ENCODE peak calls at places on chromosomes 13 and 19, in eight cellular contexts. V is A549, N is fibroblast of villous mesenchyme, M is psoas muscle, K is HFF-Myc, X is GM12878, I is AG10803, F is esophagus muscularis mucosa. Y is an unnamed sample.

GRCh38 chr19:9850235-9850959 is 15.3 kb downstream of the PIN1 start:
- DNase-seq in N (no peak), M (no peak), K (no peak), V (no peak), I (no peak), F (no peak), X (no peak), Y (no peak)

GRCh38 chr13:109699628-109700071 is 86.7 kb downstream of the IRS2 start:
- DNase-seq in V (no peak), K (no peak), I (no peak), F (no peak), M (no peak), X (no peak), N (no peak), Y (no peak)

GRCh38 chr13:75830842-75831241 is 194.7 kb downstream of the LMO7 start:
- DNase-seq in F (no peak), N (peak), V (no peak), K (peak), I (peak), X (no peak), M (no peak), Y (peak)

GRCh38 chr19:42420055-42420544 is 7.1 kb downstream of the LIPE start:
- DNase-seq in V (peak), M (no peak), N (peak), X (no peak), I (peak), F (no peak), K (no peak), Y (peak)

GRCh38 chr13:31538067-31539042 is 201.0 kb upstream of the RXFP2 start:
- DNase-seq in F (no peak), K (peak), N (peak), M (no peak), I (peak), X (no peak), V (peak), Y (peak)

GRCh38 chr13:93547886-93548285 is 321.3 kb downstream of the GPC6 start:
- DNase-seq in X (no peak), F (no peak), I (no peak), N (no peak), V (no peak), K (no peak), M (no peak), Y (no peak)

GRCh38 chr13:102945324-102945815 is 99.5 kb downstream of the ERCC5 start:
- DNase-seq in N (no peak), X (no peak), M (no peak), K (no peak), V (no peak), F (peak), I (no peak), Y (no peak)

GRCh38 chr13:32031025-32031814 is at the start of gene FRY:
- DNase-seq in V (peak), K (peak), N (peak), M (peak), X (no peak), I (peak), F (peak), Y (peak)

GRCh38 chr13:48647625-48648024 is 6.1 kb upstream of the CYSLTR2 start:
- DNase-seq in M (no peak), F (no peak), N (no peak), V (no peak), X (no peak), K (no peak), I (no peak), Y (no peak)

GRCh38 chr13:110493613-110494012 is 67.9 kb downstream of the RAB20 start:
- DNase-seq in N (no peak), X (no peak), K (no peak), F (no peak), M (no peak), V (no peak), I (no peak), Y (no peak)

GRCh38 chr19:1626417-1627010 is 21.3 kb upstream of the UQCR11 start:
- DNase-seq in K (no peak), V (no peak), F (no peak), N (no peak), X (no peak), I (no peak), M (no peak), Y (no peak)

GRCh38 chr13:85099245-85099644 is 700.0 kb downstream of the SLITRK6 start:
- DNase-seq in M (no peak), V (no peak), K (no peak), F (no peak), N (no peak), X (no peak), I (no peak), Y (no peak)

GRCh38 chr19:56155124-56155687 is 14.1 kb downstream of the ZNF444 start:
- DNase-seq in N (no peak), I (no peak), V (peak), X (no peak), F (no peak), M (no peak), K (no peak), Y (no peak)

GRCh38 chr19:44777715-44778347 is at the start of gene CBLC:
- DNase-seq in V (peak), F (no peak), K (no peak), N (no peak), X (no peak), M (no peak), I (no peak), Y (no peak)

GRCh38 chr19:31348416-31349159 is 648 bp downstream of the TSHZ3 start:
- DNase-seq in V (peak), N (peak), K (no peak), F (no peak), M (peak), X (no peak), I (peak), Y (peak)

GRCh38 chr19:29687244-29687896 is 22.1 kb downstream of the PLEKHF1 start:
- DNase-seq in M (peak), V (peak), X (no peak), F (no peak), I (peak), N (peak), K (peak), Y (peak)

GRCh38 chr13:75873499-75873898 is 237.4 kb downstream of the LMO7 start:
- DNase-seq in V (no peak), F (no peak), X (no peak), I (no peak), K (no peak), M (no peak), N (no peak), Y (no peak)

GRCh38 chr19:45331411-45331810 is 8.7 kb upstream of the CKM start:
- DNase-seq in V (no peak), N (no peak), I (no peak), M (no peak), X (no peak), F (no peak), K (no peak), Y (no peak)

GRCh38 chr19:1616875-1617274 is 11.6 kb upstream of the UQCR11 start:
- DNase-seq in M (no peak), X (no peak), K (no peak), N (peak), I (no peak), V (no peak), F (no peak), Y (no peak)

GRCh38 chr13:44810067-44810840 is 179.0 kb downstream of the NUFIP1 start:
- DNase-seq in V (peak), X (no peak), N (no peak), F (no peak), K (no peak), I (no peak), M (no peak), Y (peak)

GRCh38 chr19:37966211-37967072 is 59.4 kb downstream of the SIPA1L3 start:
- DNase-seq in K (peak), M (no peak), X (no peak), F (no peak), N (peak), V (no peak), I (peak), Y (no peak)

GRCh38 chr13:112376050-112376681 is at the start of gene SPACA7:
- DNase-seq in V (no peak), K (no peak), I (no peak), N (no peak), M (no peak), X (no peak), F (peak), Y (no peak)

GRCh38 chr19:49570138-49570856 is 10.1 kb downstream of the NOSIP start:
- DNase-seq in K (peak), I (peak), X (no peak), V (peak), N (peak), M (no peak), F (no peak), Y (peak)

GRCh38 chr13:23668557-23668956 is 98.3 kb downstream of the TNFRSF19 start:
- DNase-seq in I (peak), K (no peak), N (no peak), M (no peak), X (no peak), F (no peak), V (no peak), Y (no peak)

GRCh38 chr19:18596752-18597157 is 8.2 kb downstream of the REX1BD start:
- DNase-seq in N (peak), X (no peak), F (no peak), I (peak), M (no peak), V (peak), K (no peak), Y (peak)

GRCh38 chr13:20847298-20847697 is 55.2 kb downstream of the XPO4 start:
- DNase-seq in N (peak), V (no peak), X (no peak), M (no peak), F (no peak), I (no peak), K (no peak), Y (peak)

GRCh38 chr19:50974702-50975555 is 5.5 kb upstream of the KLK6 start:
- DNase-seq in K (no peak), I (no peak), X (no peak), V (no peak), M (no peak), F (no peak), N (no peak), Y (no peak)

GRCh38 chr19:51064534-51065220 is at the start of gene KLK13:
- DNase-seq in I (no peak), K (no peak), N (no peak), V (peak), X (no peak), M (peak), F (no peak), Y (peak)

GRCh38 chr19:22502766-22503165 is 80.6 kb upstream of the ZNF98 start:
- DNase-seq in K (no peak), N (no peak), V (no peak), X (no peak), M (no peak), F (peak), I (no peak), Y (no peak)

GRCh38 chr13:42981317-42981716 is 10.7 kb downstream of the EPSTI1 start:
- DNase-seq in I (peak), K (no peak), X (no peak), M (no peak), V (no peak), F (no peak), N (peak), Y (peak)

GRCh38 chr13:67043901-67044300 is 186.2 kb downstream of the PCDH9 start:
- DNase-seq in I (no peak), F (no peak), X (no peak), M (no peak), N (no peak), K (no peak), V (no peak), Y (peak)

GRCh38 chr19:16938211-16938610 is 49.4 kb downstream of the F2RL3 start:
- DNase-seq in M (no peak), V (no peak), I (no peak), F (no peak), X (no peak), N (no peak), K (no peak), Y (no peak)

GRCh38 chr13:99083976-99084375 is 106.1 kb upstream of the DOCK9 start:
- DNase-seq in N (no peak), F (no peak), X (no peak), I (no peak), M (no peak), V (no peak), K (no peak), Y (no peak)

GRCh38 chr13:99086869-99087129 is 108.9 kb upstream of the DOCK9 start:
- DNase-seq in N (no peak), F (no peak), X (no peak), K (no peak), I (no peak), V (no peak), M (no peak), Y (peak)

GRCh38 chr13:99086149-99086868 is 108.4 kb upstream of the DOCK9 start:
- DNase-seq in N (peak), V (peak), K (no peak), X (no peak), M (peak), I (peak), F (no peak), Y (peak)

GRCh38 chr13:99085846-99086148 is 107.9 kb upstream of the DOCK9 start:
- DNase-seq in I (no peak), N (no peak), M (no peak), X (no peak), F (no peak), K (no peak), V (no peak), Y (no peak)

GRCh38 chr13:99085139-99085845 is 107.4 kb upstream of the DOCK9 start:
- DNase-seq in F (no peak), X (no peak), V (no peak), I (no peak), N (no peak), K (no peak), M (no peak), Y (no peak)
- H3K4me3 ChIP-seq in F (peak), X (no peak), V (peak), I (peak), N (peak), K (peak), M (peak), Y (peak)

DNA sequence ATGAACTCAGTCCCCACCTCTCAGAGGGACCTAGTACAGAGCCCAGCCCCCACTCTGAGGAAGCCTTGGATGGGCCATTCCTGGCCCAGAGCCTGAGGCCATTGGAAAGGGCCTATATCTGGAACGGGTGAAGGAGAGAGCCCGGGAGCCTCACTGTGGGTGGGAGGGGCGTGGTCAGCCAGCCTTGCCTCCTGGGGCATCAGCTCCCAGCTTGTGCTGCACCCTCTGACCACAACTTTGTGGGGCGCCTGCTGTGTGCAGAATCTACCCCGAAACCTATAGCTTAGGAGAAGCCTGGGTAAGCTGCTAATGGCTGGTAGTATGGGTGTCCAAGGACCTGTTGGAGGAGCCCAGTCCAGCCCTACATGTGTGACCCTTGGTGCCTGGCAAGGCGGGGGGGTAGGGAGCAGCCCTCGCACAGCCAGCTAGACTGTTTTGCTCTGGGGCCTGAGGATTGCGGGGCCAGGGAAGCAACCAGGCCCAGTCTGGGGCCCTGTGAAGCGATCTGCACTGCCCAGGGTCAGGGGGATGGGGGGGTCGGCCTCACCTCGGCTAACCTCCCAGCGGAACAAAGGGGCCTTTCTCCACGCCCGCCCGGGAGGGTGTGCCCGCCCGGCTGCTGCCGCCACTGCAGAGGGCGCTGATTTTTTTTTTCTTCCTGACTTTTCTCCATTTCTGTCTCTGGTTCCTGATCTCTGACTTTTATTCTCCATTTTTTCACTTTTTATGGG is 42.3 kb downstream of the LYL1 start:
- DNase-seq in F (no peak), I (no peak), N (no peak), M (no peak), V (no peak), X (no peak), K (no peak), Y (peak)
- TF ChIP-seq CTCF in F (no peak), I (peak), N (no peak), M (no peak), V (no peak), X (no peak), K (no peak), Y (no peak)

GRCh38 chr13:26996965-26997752 is 174.5 kb downstream of the USP12 start:
- DNase-seq in X (peak), K (no peak), I (no peak), N (no peak), V (no peak), F (no peak), M (no peak), Y (no peak)

GRCh38 chr13:26993780-26994179 is 177.8 kb downstream of the USP12 start:
- DNase-seq in X (no peak), V (no peak), M (no peak), I (no peak), F (no peak), K (no peak), N (no peak), Y (no peak)

GRCh38 chr13:26998265-26998664 is 173.3 kb downstream of the USP12 start:
- DNase-seq in V (no peak), X (no peak), N (no peak), M (no peak), F (no peak), I (no peak), K (no peak), Y (no peak)

GRCh38 chr13:26992951-26993490 is 178.6 kb downstream of the USP12 start:
- DNase-seq in M (no peak), F (no peak), X (no peak), K (no peak), N (no peak), I (no peak), V (no peak), Y (no peak)

GRCh38 chr13:26995159-26995558 is 176.5 kb downstream of the USP12 start:
- DNase-seq in I (no peak), X (no peak), N (no peak), V (no peak), M (no peak), K (no peak), F (no peak), Y (no peak)
- H3K4me3 ChIP-seq in I (no peak), X (no peak), N (no peak), V (no peak), M (no peak), K (no peak), F (no peak), Y (no peak)

GRCh38 chr13:50908371-50908770 is 1.2 kb upstream of the RNASEH2B start:
- DNase-seq in K (no peak), F (no peak), N (no peak), I (no peak), V (no peak), M (no peak), X (no peak), Y (no peak)

GRCh38 chr13:50909605-50910482 is at the start of gene RNASEH2B:
- DNase-seq in F (no peak), M (peak), V (peak), K (no peak), X (no peak), N (peak), I (peak), Y (peak)

GRCh38 chr13:50905256-50905655 is 4.3 kb upstream of the RNASEH2B start:
- DNase-seq in V (no peak), N (no peak), M (no peak), F (no peak), K (no peak), X (no peak), I (no peak), Y (no peak)

GRCh38 chr13:50910483-50910805 is 853 bp downstream of the RNASEH2B start:
- DNase-seq in I (peak), M (no peak), K (no peak), V (peak), X (no peak), F (no peak), N (peak), Y (peak)

DNA sequence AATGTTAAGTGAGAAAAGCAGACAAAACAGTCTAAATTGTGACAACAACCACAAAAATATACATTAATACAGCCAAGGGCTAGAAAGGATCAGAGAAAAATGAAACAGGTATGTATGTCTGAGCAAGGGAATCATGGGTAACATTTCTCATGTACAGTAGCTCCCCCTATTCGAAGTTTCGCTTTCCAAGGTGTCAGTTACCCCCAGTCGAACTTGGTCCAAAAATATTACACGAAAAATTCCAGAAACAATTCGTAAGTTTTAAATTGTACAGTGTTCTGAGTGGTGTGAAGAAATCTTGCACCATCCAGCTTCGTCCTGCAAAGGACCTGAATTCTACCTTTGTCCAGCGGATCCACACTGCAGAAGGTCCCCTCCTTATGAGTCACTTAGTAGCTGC is 1.8 kb upstream of the RNASEH2B start:
- DNase-seq in X (no peak), K (no peak), V (no peak), I (no peak), M (no peak), N (no peak), F (no peak), Y (no peak)
- TF ChIP-seq CTCF in X (no peak), K (no peak), V (no peak), I (no peak), M (no peak), N (no peak), F (no peak), Y (no peak)

GRCh38 chr19:34359140-34359953 is 5.6 kb upstream of the GPI start:
- DNase-seq in X (peak), M (peak), V (peak), F (peak), K (peak), I (peak), N (peak), Y (peak)

GRCh38 chr19:34363094-34363493 is 1.9 kb upstream of the GPI start:
- DNase-seq in X (no peak), V (no peak), K (no peak), N (no peak), M (no peak), F (no peak), I (no peak), Y (no peak)

GRCh38 chr19:34362679-34363069 is 2.3 kb upstream of the GPI start:
- DNase-seq in K (no peak), X (no peak), F (no peak), M (no peak), N (no peak), V (no peak), I (no peak), Y (no peak)

GRCh38 chr19:34359954-34360315 is 5.1 kb upstream of the GPI start:
- DNase-seq in M (no peak), I (no peak), K (no peak), N (no peak), V (no peak), F (no peak), X (no peak), Y (no peak)

GRCh38 chr19:34360354-34360909 is 4.6 kb upstream of the GPI start:
- DNase-seq in V (no peak), M (no peak), F (no peak), K (no peak), N (no peak), I (no peak), X (no peak), Y (no peak)
- H3K4me3 ChIP-seq in V (no peak), M (no peak), F (no peak), K (no peak), N (no peak), I (no peak), X (peak), Y (no peak)

GRCh38 chr19:39351537-39352037 is 9.4 kb downstream of the SAMD4B start:
- DNase-seq in I (peak), M (no peak), V (peak), K (no peak), N (peak), X (peak), F (no peak), Y (no peak)
- TF ChIP-seq CTCF in I (no peak), M (no peak), V (no peak), K (no peak), N (no peak), X (peak), F (no peak), Y (no peak)

GRCh38 chr19:13840751-13841338 is 36.1 kb upstream of the NANOS3 start:
- DNase-seq in K (no peak), I (no peak), F (no peak), X (no peak), N (no peak), V (no peak), M (no peak), Y (no peak)

GRCh38 chr19:13839193-13839937 is 37.6 kb upstream of the NANOS3 start:
- DNase-seq in V (peak), F (peak), M (peak), K (no peak), N (peak), I (peak), X (peak), Y (peak)

GRCh38 chr19:13841339-13842293 is 35.3 kb upstream of the NANOS3 start:
- DNase-seq in F (no peak), K (no peak), M (peak), V (peak), I (peak), N (no peak), X (no peak), Y (no peak)

GRCh38 chr19:13838943-13839192 is 38.1 kb upstream of the NANOS3 start:
- DNase-seq in N (no peak), V (no peak), F (no peak), K (no peak), M (no peak), X (no peak), I (no peak), Y (no peak)

GRCh38 chr19:13839938-13840750 is 36.8 kb upstream of the NANOS3 start:
- DNase-seq in X (no peak), K (no peak), F (no peak), M (peak), N (no peak), I (peak), V (peak), Y (no peak)
- H3K4me3 ChIP-seq in X (peak), K (peak), F (peak), M (peak), N (peak), I (peak), V (peak), Y (peak)

GRCh38 chr13:114035583-114036501 is 62.0 kb upstream of the C13orf46 start:
- DNase-seq in K (no peak), F (no peak), N (peak), V (no peak), M (peak), I (peak), X (no peak), Y (peak)
- TF ChIP-seq CTCF in K (no peak), F (no peak), N (no peak), V (no peak), M (no peak), I (no peak), X (no peak), Y (no peak)